ENCODE peak calls at places on chromosomes 6 and 20, in six cellular contexts. S, O, R, Y, T and W are unnamed samples.

GRCh38 chr6:157693867-157694266 is 129.2 kb upstream of the SNX9 start:
- ATAC-seq in T (peak), R (no peak), Y (peak), S (no peak), O (no peak), W (no peak)

GRCh38 chr20:1451092-1451491 is 15.6 kb downstream of the NSFL1C start:
- ATAC-seq in S (no peak), O (no peak), R (no peak), T (no peak), Y (no peak), W (no peak)

GRCh38 chr6:136161950-136162349 is 88.2 kb downstream of the MTFR2 start:
- ATAC-seq in T (no peak), Y (peak), O (no peak), R (no peak), S (no peak), W (peak)

GRCh38 chr6:152261179-152261578 is 376.0 kb downstream of the SYNE1 start:
- ATAC-seq in T (no peak), O (no peak), Y (peak), R (no peak), S (no peak), W (no peak)

GRCh38 chr20:1327827-1328679 is 886 bp downstream of the SDCBP2 start:
- ATAC-seq in S (no peak), O (no peak), Y (no peak), T (no peak), R (no peak), W (no peak)

GRCh38 chr6:14130431-14131075 is 13.0 kb downstream of the CD83 start:
- ATAC-seq in Y (no peak), S (peak), R (no peak), O (no peak), T (no peak), W (no peak)

GRCh38 chr20:62155428-62156253 is 12.1 kb downstream of the SS18L1 start:
- ATAC-seq in T (no peak), Y (no peak), R (no peak), O (peak), S (peak), W (no peak)

GRCh38 chr6:91155129-91155528 is 568.3 kb upstream of the MAP3K7 start:
- ATAC-seq in R (no peak), Y (no peak), T (no peak), O (no peak), S (no peak), W (no peak)